ENCODE peak calls at places on chromosomes 4 and X, in four cellular contexts. One of them, this sample, is unnamed.

GRCh38 chrX:42708222-42708621 is 69.7 kb downstream of the PPP1R2C start:
- DNase-seq in stomach: no peak
- DNase-seq in gastrocnemius medialis: no peak
- DNase-seq in uterus: no peak
- DNase-seq in this sample: no peak

GRCh38 chr4:98363431-98363830 is 102.2 kb downstream of the RAP1GDS1 start:
- DNase-seq in stomach: no peak
- DNase-seq in gastrocnemius medialis: no peak
- DNase-seq in uterus: no peak
- DNase-seq in this sample: no peak

GRCh38 chrX:131746491-131746968 is 202.7 kb downstream of the OR13H1 start:
- DNase-seq in stomach: peak; percentile 86
- DNase-seq in gastrocnemius medialis: no peak
- DNase-seq in uterus: peak; percentile 83
- DNase-seq in this sample: no peak

GRCh38 chr4:36285784-36286480 is 4.5 kb downstream of the DTHD1 start:
- DNase-seq in stomach: no peak
- DNase-seq in gastrocnemius medialis: no peak
- DNase-seq in uterus: no peak
- DNase-seq in this sample: no peak

GRCh38 chrX:69119122-69119521 is 46.1 kb downstream of the PJA1 start:
- DNase-seq in stomach: no peak
- DNase-seq in gastrocnemius medialis: no peak
- DNase-seq in uterus: no peak
- DNase-seq in this sample: no peak

GRCh38 chrX:65712005-65712861 is 44.8 kb downstream of the MSN start:
- DNase-seq in stomach: no peak
- DNase-seq in gastrocnemius medialis: no peak
- DNase-seq in uterus: no peak
- DNase-seq in this sample: no peak

GRCh38 chrX:1165535-1166196 is 46.8 kb downstream of the CRLF2 start:
- DNase-seq in stomach: no peak
- DNase-seq in gastrocnemius medialis: no peak
- DNase-seq in uterus: no peak
- DNase-seq in this sample: no peak

GRCh38 chr4:1550122-1551070 is 133.7 kb downstream of the FAM53A start:
- DNase-seq in stomach: no peak
- DNase-seq in gastrocnemius medialis: no peak
- DNase-seq in uterus: no peak
- DNase-seq in this sample: no peak

GRCh38 chr4:1194028-1194900 is 21.9 kb upstream of the SPON2 start:
- DNase-seq in stomach: peak; percentile 40
- DNase-seq in gastrocnemius medialis: no peak
- DNase-seq in uterus: peak; percentile 82
- DNase-seq in this sample: no peak

GRCh38 chr4:147839651-147840050 is 107.8 kb downstream of the ARHGAP10 start:
- DNase-seq in stomach: no peak
- DNase-seq in gastrocnemius medialis: no peak
- DNase-seq in uterus: no peak
- DNase-seq in this sample: no peak

GRCh38 chrX:45980726-45981125 is 564.5 kb downstream of the ZNF674 start:
- DNase-seq in stomach: no peak
- DNase-seq in gastrocnemius medialis: no peak
- DNase-seq in uterus: no peak
- DNase-seq in this sample: no peak

GRCh38 chr4:166169111-166169510 is 296.1 kb downstream of the TLL1 start:
- DNase-seq in stomach: no peak
- DNase-seq in gastrocnemius medialis: no peak
- DNase-seq in uterus: no peak
- DNase-seq in this sample: no peak

GRCh38 chrX:21856504-21856903 is 717 bp downstream of the YY2 start:
- DNase-seq in stomach: no peak
- DNase-seq in gastrocnemius medialis: no peak
- DNase-seq in uterus: no peak
- DNase-seq in this sample: no peak

GRCh38 chr4:15953625-15954024 is 9.3 kb downstream of the FGFBP2 start:
- DNase-seq in stomach: no peak
- DNase-seq in gastrocnemius medialis: no peak
- DNase-seq in uterus: no peak
- DNase-seq in this sample: no peak

GRCh38 chr4:78666830-78667258 is 109.3 kb upstream of the BMP2K start:
- DNase-seq in stomach: no peak
- DNase-seq in gastrocnemius medialis: no peak
- DNase-seq in uterus: no peak
- DNase-seq in this sample: peak; percentile 41

GRCh38 chr4:140359571-140360427 is 13.6 kb upstream of the SCOC start:
- DNase-seq in stomach: peak; percentile 85
- DNase-seq in gastrocnemius medialis: peak; percentile 36
- DNase-seq in uterus: peak; percentile 80
- DNase-seq in this sample: peak; percentile 89

GRCh38 chr4:176789955-176790354 is 2.8 kb downstream of the VEGFC start:
- DNase-seq in stomach: no peak
- DNase-seq in gastrocnemius medialis: no peak
- DNase-seq in uterus: no peak
- DNase-seq in this sample: peak; percentile 8

GRCh38 chrX:40012039-40012799 is 85.5 kb downstream of the BCOR start:
- DNase-seq in stomach: peak; percentile 45
- DNase-seq in gastrocnemius medialis: peak; percentile 27
- DNase-seq in uterus: peak; percentile 58
- DNase-seq in this sample: no peak

GRCh38 chrX:34778961-34779360 is 121.9 kb upstream of the TMEM47 start:
- DNase-seq in stomach: no peak
- DNase-seq in gastrocnemius medialis: no peak
- DNase-seq in uterus: no peak
- DNase-seq in this sample: no peak

GRCh38 chrX:65723706-65724105 is 56.3 kb downstream of the MSN start:
- DNase-seq in stomach: no peak
- DNase-seq in gastrocnemius medialis: no peak
- DNase-seq in uterus: no peak
- DNase-seq in this sample: no peak

GRCh38 chrX:103063191-103063845 is 653 bp downstream of the BEX1 start:
- DNase-seq in stomach: no peak
- DNase-seq in gastrocnemius medialis: no peak
- DNase-seq in uterus: no peak
- DNase-seq in this sample: peak; percentile 39

GRCh38 chr4:151541438-151542071 is 132.6 kb downstream of the FHIP1A start:
- DNase-seq in stomach: no peak
- DNase-seq in gastrocnemius medialis: no peak
- DNase-seq in uterus: peak; percentile 71
- DNase-seq in this sample: no peak

GRCh38 chr4:182917182-182918043 is at the start of gene DCTD:
- DNase-seq in stomach: peak; percentile 82
- DNase-seq in gastrocnemius medialis: peak; percentile 52
- DNase-seq in uterus: peak; percentile 67
- DNase-seq in this sample: peak; percentile 79
- TF ChIP-seq POLR2A in stomach: peak; percentile 35
- TF ChIP-seq POLR2A in gastrocnemius medialis: no peak
- TF ChIP-seq POLR2A in uterus: no peak
- TF ChIP-seq POLR2A in this sample: peak; percentile 60

GRCh38 chr4:76690091-76690905 is 207.6 kb downstream of the SOWAHB start:
- DNase-seq in stomach: peak; percentile 63
- DNase-seq in gastrocnemius medialis: no peak
- DNase-seq in uterus: no peak
- DNase-seq in this sample: no peak

GRCh38 chr4:76690906-76691275 is 207.1 kb downstream of the SOWAHB start:
- DNase-seq in stomach: no peak
- DNase-seq in gastrocnemius medialis: no peak
- DNase-seq in uterus: no peak
- DNase-seq in this sample: no peak

GRCh38 chr4:76689079-76689817 is 208.7 kb downstream of the SOWAHB start:
- DNase-seq in stomach: peak; percentile 68
- DNase-seq in gastrocnemius medialis: no peak
- DNase-seq in uterus: peak; percentile 16
- DNase-seq in this sample: peak; percentile 2

GRCh38 chr4:76687730-76688441 is 210.1 kb downstream of the SOWAHB start:
- DNase-seq in stomach: no peak
- DNase-seq in gastrocnemius medialis: no peak
- DNase-seq in uterus: no peak
- DNase-seq in this sample: no peak

GRCh38 chr4:76688737-76689078 is 209.2 kb downstream of the SOWAHB start:
- DNase-seq in stomach: no peak
- DNase-seq in gastrocnemius medialis: no peak
- DNase-seq in uterus: no peak
- DNase-seq in this sample: no peak
- TF ChIP-seq POLR2A in stomach: no peak
- TF ChIP-seq POLR2A in gastrocnemius medialis: no peak
- TF ChIP-seq POLR2A in uterus: no peak
- TF ChIP-seq POLR2A in this sample: no peak

GRCh38 chr4:82421796-82422560 is 8.3 kb downstream of the HNRNPDL start:
- DNase-seq in stomach: no peak
- DNase-seq in gastrocnemius medialis: no peak
- DNase-seq in uterus: no peak
- DNase-seq in this sample: no peak
- TF ChIP-seq POLR2A in stomach: no peak
- TF ChIP-seq POLR2A in gastrocnemius medialis: no peak
- TF ChIP-seq POLR2A in uterus: no peak
- TF ChIP-seq POLR2A in this sample: no peak

DNA sequence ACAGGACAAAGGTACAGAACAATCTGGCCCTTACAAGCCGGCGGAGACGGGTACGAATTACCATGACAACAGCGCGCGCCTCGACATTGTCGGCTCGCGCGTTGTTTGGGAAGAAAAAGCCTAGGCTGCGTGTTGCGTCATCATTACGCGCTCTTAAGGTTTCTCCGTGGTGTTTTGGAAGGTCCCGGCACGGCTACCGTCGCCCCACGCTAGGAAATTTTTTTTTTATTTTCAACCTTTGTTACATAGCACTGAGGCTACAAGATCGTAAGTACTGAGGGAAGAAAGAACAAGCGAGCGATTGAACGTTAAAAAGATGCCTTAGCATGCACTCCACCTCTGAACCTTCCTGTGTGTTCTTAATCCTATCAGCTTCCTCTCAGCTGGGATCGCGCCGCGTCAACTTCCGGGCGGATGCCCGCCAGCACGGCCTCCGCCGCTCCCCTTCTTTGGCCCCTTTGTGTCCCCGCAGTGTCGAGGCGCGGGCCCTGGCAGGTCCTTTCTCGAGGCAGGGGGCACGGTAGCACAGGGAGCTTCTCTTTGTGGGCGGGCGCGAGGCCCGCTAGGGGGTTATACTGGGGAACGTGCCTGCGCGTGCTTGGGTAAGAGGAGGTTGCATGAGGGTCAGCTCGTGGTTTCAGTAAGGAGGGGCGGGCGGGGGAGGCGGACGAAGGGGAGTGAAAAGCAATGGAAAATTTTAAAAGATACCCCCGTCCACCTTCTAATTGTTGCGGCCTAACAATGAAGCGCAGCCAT is at the start of gene SMARCAD1:
- DNase-seq in stomach: peak; percentile 92
- DNase-seq in gastrocnemius medialis: peak; percentile 73
- DNase-seq in uterus: peak; percentile 90
- DNase-seq in this sample: peak; percentile 96
- TF ChIP-seq POLR2A in stomach: no peak
- TF ChIP-seq POLR2A in gastrocnemius medialis: peak; percentile 21
- TF ChIP-seq POLR2A in uterus: no peak
- TF ChIP-seq POLR2A in this sample: peak; percentile 88

This sample was measured in erythroblast.